ENCODE peak calls at places on chromosomes 5 and 9, in seven cellular contexts. T is spleen; C is IMR-90; P is lower lobe of right lung; M is effector memory CD4-positive, alpha-beta T cell; G is CD8-positive, alpha-beta T cell; V is astrocyte. S is an unnamed sample.

GRCh38 chr9:35844628-35845301 is 15.7 kb downstream of the TMEM8B start:
- DNase-seq in G (peak; percentile 58), V (peak; percentile 85), C (peak; percentile 94), T (no peak), P (no peak), M (peak; percentile 12), S (no peak)

GRCh38 chr9:75893096-75893495 is 2.6 kb downstream of the PCSK5 start:
- DNase-seq in G (no peak), T (no peak), M (no peak), V (no peak), P (no peak), C (no peak), S (no peak)

GRCh38 chr9:79485258-79485657 is 86.5 kb upstream of the TLE4 start:
- DNase-seq in C (no peak), V (no peak), M (no peak), P (no peak), T (no peak), G (no peak), S (no peak)

GRCh38 chr5:178143901-178144300 is 9.8 kb downstream of the NHP2 start:
- DNase-seq in P (no peak), V (no peak), C (peak; percentile 59), G (no peak), T (no peak), M (no peak), S (peak; percentile 92)

GRCh38 chr5:51696122-51696521 is 312.9 kb downstream of the ISL1 start:
- DNase-seq in M (no peak), P (no peak), V (no peak), T (no peak), G (no peak), C (no peak), S (no peak)

GRCh38 chr5:107129051-107129450 is 541.7 kb downstream of the EFNA5 start:
- DNase-seq in V (peak; percentile 79), C (peak; percentile 43), M (no peak), T (no peak), G (no peak), P (no peak), S (no peak)

GRCh38 chr5:134547579-134547978 is 22.1 kb downstream of the JADE2 start:
- DNase-seq in G (no peak), M (no peak), V (peak; percentile 78), P (no peak), C (peak; percentile 93), T (no peak), S (peak; percentile 82)

GRCh38 chr9:134174073-134174449 is 9.7 kb upstream of the RNU6ATAC start:
- DNase-seq in V (no peak), M (no peak), G (peak; percentile 15), P (peak; percentile 67), T (peak; percentile 85), C (no peak), S (no peak)

GRCh38 chr5:171599396-171599795 is 179.9 kb downstream of the FGF18 start:
- DNase-seq in V (no peak), G (no peak), M (no peak), T (no peak), P (no peak), C (no peak), S (peak; percentile 77)

GRCh38 chr5:149114403-149115312 is 26.6 kb upstream of the ABLIM3 start:
- DNase-seq in C (peak; percentile 84), M (peak; percentile 27), T (no peak), P (no peak), V (peak; percentile 55), G (no peak), S (peak; percentile 42)

GRCh38 chr5:155150012-155150411 is 136.5 kb downstream of the KIF4B start:
- DNase-seq in G (no peak), T (no peak), V (no peak), C (no peak), P (no peak), M (no peak), S (no peak)

GRCh38 chr5:11588803-11589202 is 315.4 kb downstream of the CTNND2 start:
- DNase-seq in G (no peak), P (no peak), T (no peak), V (peak; percentile 16), C (no peak), M (no peak), S (peak; percentile 51)

GRCh38 chr5:6667648-6668047 is 34.4 kb downstream of the SRD5A1 start:
- DNase-seq in P (no peak), G (no peak), C (no peak), M (no peak), T (no peak), V (no peak), S (no peak)

GRCh38 chr5:103498800-103499199 is 63.8 kb downstream of the NUDT12 start:
- DNase-seq in T (no peak), G (no peak), V (no peak), M (no peak), P (no peak), C (no peak), S (no peak)

GRCh38 chr5:72692273-72692672 is 124.2 kb upstream of the TNPO1 start:
- DNase-seq in V (no peak), C (peak; percentile 30), P (no peak), T (no peak), G (no peak), M (no peak), S (no peak)

GRCh38 chr5:112240011-112240410 is 179.1 kb downstream of the EPB41L4A start:
- DNase-seq in G (no peak), C (peak; percentile 0), M (no peak), T (no peak), V (no peak), P (no peak), S (no peak)

GRCh38 chr5:42557689-42558088 is 134.4 kb downstream of the GHR start:
- DNase-seq in P (no peak), T (no peak), M (no peak), C (no peak), V (no peak), G (no peak), S (no peak)

GRCh38 chr9:97503862-97504210 is 2.4 kb downstream of the TMOD1 start:
- DNase-seq in P (no peak), G (no peak), M (no peak), V (no peak), T (no peak), C (no peak), S (no peak)

GRCh38 chr5:54718647-54719046 is 201.1 kb downstream of the SNX18 start:
- DNase-seq in G (no peak), V (peak; percentile 45), C (no peak), T (no peak), M (no peak), P (no peak), S (peak; percentile 88)
- H3K27ac ChIP-seq in G (no peak overlapping the region), V (no peak overlapping the region), C (peak overlapping the region; percentile 67), T (no peak overlapping the region), M (no peak overlapping the region), P (no peak overlapping the region), S (no peak overlapping the region)

GRCh38 chr9:112175796-112176315 is 759 bp upstream of the SUSD1 start:
- DNase-seq in P (no peak), V (no peak), C (no peak), T (no peak), G (no peak), M (no peak), S (no peak)
- H3K4me3 ChIP-seq in P (peak overlapping the region; percentile 69), V (peak overlapping the region; percentile 57), C (no peak overlapping the region), T (peak overlapping the region; percentile 75), G (no peak overlapping the region), M (no peak overlapping the region), S (peak overlapping the region; percentile 86)

DNA sequence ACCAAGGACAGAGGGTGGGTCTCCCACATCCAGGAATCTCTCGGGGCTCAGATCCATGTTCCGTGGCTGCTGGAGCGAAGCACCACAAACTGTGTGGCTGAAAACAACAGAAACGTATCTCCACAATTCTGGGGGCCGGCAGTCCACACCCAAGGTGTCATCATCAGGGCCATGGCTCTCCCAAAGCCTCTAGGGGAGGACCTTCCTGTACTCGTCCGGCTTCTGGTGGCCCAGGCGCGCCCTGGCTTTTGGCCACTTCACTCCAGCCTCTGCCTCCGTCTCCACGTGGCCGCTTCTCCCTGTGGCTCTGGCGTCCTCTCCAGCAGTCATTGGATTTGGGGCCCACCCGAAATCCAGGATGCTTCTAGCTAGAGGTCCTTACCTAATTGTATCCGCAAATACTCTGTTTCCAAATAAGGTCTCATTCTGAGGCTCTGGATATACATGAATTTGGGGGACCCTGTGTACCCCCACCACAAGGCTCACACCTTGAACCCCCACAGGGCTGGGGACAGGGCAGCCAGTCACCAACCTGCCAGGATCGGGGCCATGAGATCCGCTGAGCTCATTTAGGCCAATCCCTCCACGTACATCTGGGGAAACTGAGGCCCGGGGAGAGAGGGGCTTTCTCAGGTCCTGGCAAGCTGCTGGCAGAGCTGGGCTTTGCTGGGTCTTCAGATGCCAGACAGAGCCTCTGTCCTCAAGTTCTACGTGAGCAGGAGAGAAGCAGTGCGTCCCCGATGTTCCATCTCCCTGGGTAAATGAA is 158.2 kb downstream of the OLFM1 start:
- DNase-seq in P (peak; percentile 21), M (no peak), G (peak; percentile 13), T (peak; percentile 41), V (no peak), C (no peak), S (peak; percentile 40)
- H3K27ac ChIP-seq in P (no peak overlapping the region), M (no peak overlapping the region), G (no peak overlapping the region), T (no peak overlapping the region), V (no peak overlapping the region), C (no peak overlapping the region), S (no peak overlapping the region)

GRCh38 chr9:119368179-119368578 is 1.1 kb downstream of the BRINP1 start:
- DNase-seq in C (no peak), T (no peak), G (no peak), V (no peak), M (no peak), P (no peak), S (no peak)

GRCh38 chr9:119368681-119369581 is at the start of gene BRINP1:
- DNase-seq in P (no peak), T (no peak), C (no peak), M (no peak), V (peak; percentile 50), G (no peak), S (peak; percentile 70)

GRCh38 chr9:119370816-119371215 is 1.6 kb upstream of the BRINP1 start:
- DNase-seq in C (peak; percentile 1), P (no peak), G (no peak), M (no peak), T (no peak), V (peak; percentile 17), S (peak; percentile 81)

GRCh38 chr9:119366909-119367690 is 2.1 kb downstream of the BRINP1 start:
- DNase-seq in G (no peak), V (no peak), T (no peak), P (no peak), C (no peak), M (no peak), S (no peak)

GRCh38 chr9:119369670-119370366 is 583 bp upstream of the BRINP1 start:
- DNase-seq in C (no peak), P (no peak), T (no peak), G (no peak), V (no peak), M (no peak), S (no peak)
- H3K4me3 ChIP-seq in C (no peak overlapping the region), P (peak overlapping the region; percentile 34), T (peak overlapping the region; percentile 35), G (no peak overlapping the region), V (peak overlapping the region; percentile 44), M (no peak overlapping the region), S (peak overlapping the region; percentile 57)